ENCODE peak calls at places on chromosomes 6 and 20, in five cellular contexts. C is HCT116, E is osteoblast, X is H9, D is fibroblast of lung. A is an unnamed sample. For H3K79me2, the result is how much of the 10 kb centered on the place peaks cover.

GRCh38 chr20:31857861-31858835 is 12.2 kb downstream of the DUSP15 start:
- DNase-seq in C (no peak), E (no peak), X (no peak), D (no peak), A (no peak)

GRCh38 chr6:14804001-14804401 is 441.9 kb upstream of the JARID2 start:
- DNase-seq in C (no peak), E (no peak), X (no peak), D (no peak), A (no peak)

GRCh38 chr6:165820934-165821333 is 157.9 kb upstream of the PDE10A start:
- DNase-seq in C (no peak), E (no peak), X (no peak), D (no peak), A (no peak)

GRCh38 chr6:133159269-133159795 is 81.8 kb upstream of the EYA4 start:
- DNase-seq in C (no peak), E (no peak), X (no peak), D (no peak), A (no peak)

GRCh38 chr20:20391766-20392165 is 23.9 kb downstream of the INSM1 start:
- DNase-seq in C (no peak), E (peak), X (no peak), D (no peak), A (no peak)

GRCh38 chr6:47097092-47097945 is 55.2 kb upstream of the ADGRF1 start:
- DNase-seq in C (peak), E (peak), X (peak), D (peak), A (peak)

GRCh38 chr6:46340246-46340645 is 151.0 kb downstream of the RCAN2 start:
- DNase-seq in C (no peak), E (no peak), X (no peak), D (no peak), A (no peak)

GRCh38 chr6:90656325-90656724 is 69.5 kb upstream of the MAP3K7 start:
- DNase-seq in C (no peak), E (no peak), X (no peak), D (no peak), A (no peak)

GRCh38 chr6:80938131-80938530 is 814.4 kb downstream of the TENT5A start:
- DNase-seq in C (no peak), E (no peak), X (no peak), D (no peak), A (no peak)

GRCh38 chr6:166466178-166467122 is 83.7 kb upstream of the MPC1 start:
- DNase-seq in C (no peak), E (peak), X (no peak), D (peak), A (peak)

GRCh38 chr6:106014930-106015329 is 71.2 kb upstream of the PRDM1 start:
- DNase-seq in C (no peak), E (no peak), X (peak), D (no peak), A (no peak)

GRCh38 chr6:17986656-17987575 is 519 bp downstream of the KIF13A start:
- DNase-seq in C (no peak), E (peak), X (peak), D (peak), A (peak)

GRCh38 chr6:137165375-137166246 is 7.8 kb downstream of the IL22RA2 start:
- DNase-seq in C (peak), E (no peak), X (no peak), D (no peak), A (no peak)

GRCh38 chr20:9392892-9393857 is 121.2 kb upstream of the LAMP5 start:
- DNase-seq in C (peak), E (peak), X (peak), D (peak), A (peak)

GRCh38 chr6:1771324-1771723 is 161.6 kb downstream of the FOXC1 start:
- DNase-seq in C (no peak), E (no peak), X (no peak), D (peak), A (no peak)

GRCh38 chr6:127192911-127193503 is 73.7 kb upstream of the RNF146 start:
- DNase-seq in C (no peak), E (no peak), X (no peak), D (peak), A (no peak)

GRCh38 chr20:1866834-1867233 is 28.4 kb upstream of the SIRPA start:
- DNase-seq in C (no peak), E (no peak), X (no peak), D (no peak), A (no peak)

GRCh38 chr6:78910611-78911134 is 43.3 kb downstream of the IRAK1BP1 start:
- DNase-seq in C (no peak), E (peak), X (peak), D (peak), A (peak)

GRCh38 chr20:35302421-35303335 is 10.5 kb upstream of the FAM83C start:
- DNase-seq in C (no peak), E (peak), X (no peak), D (peak), A (peak)

GRCh38 chr20:13644010-13644409 is 5.3 kb upstream of the TASP1 start:
- DNase-seq in C (no peak), E (no peak), X (no peak), D (peak), A (no peak)

GRCh38 chr20:15176929-15177328 is 839.5 kb upstream of the FLRT3 start:
- DNase-seq in C (no peak), E (peak), X (no peak), D (no peak), A (no peak)

GRCh38 chr6:29661071-29661470 is 4.2 kb downstream of the MOG start:
- DNase-seq in C (no peak), E (no peak), X (peak), D (no peak), A (no peak)

GRCh38 chr6:40931927-40932326 is 107.1 kb downstream of the UNC5CL start:
- DNase-seq in C (no peak), E (peak), X (no peak), D (peak), A (no peak)

GRCh38 chr6:125213936-125214335 is 60.4 kb downstream of the TPD52L1 start:
- DNase-seq in C (no peak), E (peak), X (no peak), D (no peak), A (no peak)

GRCh38 chr20:35344354-35344837 is 52.2 kb upstream of the FAM83C start:
- DNase-seq in C (no peak), E (peak), X (no peak), D (peak), A (peak)

DNA sequence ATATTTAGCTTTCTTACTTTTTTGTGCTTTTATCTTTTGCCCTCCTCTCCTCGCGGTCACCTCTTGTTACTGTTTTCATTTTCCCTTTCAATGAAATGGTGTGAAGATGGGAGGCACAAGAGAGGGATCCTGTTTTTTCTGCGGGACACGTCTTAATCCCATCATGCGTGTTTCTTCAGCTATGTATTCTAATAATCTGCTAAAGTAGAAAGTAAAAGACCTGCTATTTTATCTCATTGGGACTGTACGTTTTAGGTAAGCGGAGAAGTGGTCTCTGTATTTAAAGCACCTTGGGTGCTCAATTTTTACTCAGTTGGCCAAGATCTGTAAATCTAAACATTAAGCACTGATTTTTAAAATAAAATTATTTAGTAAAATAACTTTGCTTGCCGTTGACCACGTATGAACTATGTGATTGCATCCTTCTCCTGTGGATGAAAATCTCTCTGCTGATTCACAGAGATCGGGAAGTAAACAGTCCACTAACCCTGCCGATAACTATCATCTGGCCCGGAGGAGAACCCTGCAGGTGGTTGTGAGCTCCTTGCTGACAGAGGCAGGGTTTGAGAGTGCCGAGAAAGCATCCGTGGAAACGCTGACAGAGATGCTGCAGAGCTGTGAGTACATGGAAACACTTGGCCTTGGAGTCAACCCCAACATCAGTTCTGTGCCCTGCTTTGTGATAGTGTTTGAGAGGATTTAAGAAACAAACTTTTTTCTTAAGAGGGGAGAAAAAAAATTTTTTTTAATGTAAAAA is 751 bp downstream of the TAF8 start:
- DNase-seq in C (no peak), E (no peak), X (no peak), D (no peak), A (no peak)
- H3K79me2 ChIP-seq in C (under half), E (under half), X (under half), D (under half), A (under half)

GRCh38 chr6:158255974-158256601 is 56.2 kb upstream of the TULP4 start:
- DNase-seq in C (no peak), E (no peak), X (no peak), D (no peak), A (no peak)

GRCh38 chr6:158251565-158251964 is 60.7 kb upstream of the TULP4 start:
- DNase-seq in C (no peak), E (no peak), X (no peak), D (no peak), A (no peak)

GRCh38 chr6:158255280-158255973 is 56.8 kb upstream of the TULP4 start:
- DNase-seq in C (no peak), E (no peak), X (no peak), D (no peak), A (no peak)

GRCh38 chr6:158256746-158257424 is 55.4 kb upstream of the TULP4 start:
- DNase-seq in C (no peak), E (no peak), X (no peak), D (no peak), A (no peak)

GRCh38 chr6:158253248-158253647 is 59.0 kb upstream of the TULP4 start:
- DNase-seq in C (no peak), E (no peak), X (no peak), D (no peak), A (no peak)
- H3K79me2 ChIP-seq in C (half or more), E (half or more), X (under half), D (under half), A (half or more)

DNA sequence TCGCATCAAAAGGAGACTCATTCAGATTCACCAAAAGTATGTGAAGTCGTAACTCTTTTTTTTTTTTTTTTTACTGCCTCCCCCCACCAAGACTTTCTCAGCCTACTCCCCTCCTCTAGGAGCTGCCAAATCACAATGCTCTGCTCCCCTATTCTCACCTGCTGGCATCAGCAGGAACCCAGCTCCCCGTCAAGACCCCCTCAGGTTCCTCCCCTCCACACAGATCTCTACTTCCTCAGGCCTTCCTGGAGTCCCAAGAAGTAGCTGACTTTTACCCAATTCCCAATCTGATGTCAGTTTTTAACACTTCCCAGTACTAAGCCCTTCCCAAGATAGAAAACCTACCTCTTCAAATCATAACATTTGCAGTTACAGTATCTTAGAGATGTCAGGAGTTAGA is 39.3 kb downstream of the ARHGAP18 start:
- DNase-seq in C (no peak), E (peak), X (no peak), D (no peak), A (no peak)
- H3K79me2 ChIP-seq in C (half or more), E (half or more), X (under half), D (half or more), A (half or more)

GRCh38 chr20:57207251-57207650 is 59.2 kb downstream of the BMP7 start:
- DNase-seq in C (no peak), E (peak), X (no peak), D (no peak), A (no peak)
- H3K79me2 ChIP-seq in C (under half), E (under half), X (under half), D (under half), A (under half)

GRCh38 chr6:157999100-158000051 is 17.7 kb downstream of the SYNJ2 start:
- DNase-seq in C (no peak), E (no peak), X (no peak), D (no peak), A (no peak)
- H3K79me2 ChIP-seq in C (half or more), E (half or more), X (under half), D (half or more), A (half or more)

GRCh38 chr6:43780293-43780692 is 10.3 kb downstream of the VEGFA start:
- DNase-seq in C (no peak), E (peak), X (no peak), D (no peak), A (no peak)

GRCh38 chr6:43781572-43781928 is 11.5 kb downstream of the VEGFA start:
- DNase-seq in C (no peak), E (no peak), X (no peak), D (no peak), A (no peak)

GRCh38 chr6:43780891-43781571 is 11.0 kb downstream of the VEGFA start:
- DNase-seq in C (no peak), E (peak), X (no peak), D (no peak), A (no peak)

GRCh38 chr6:43782764-43783513 is 12.9 kb downstream of the VEGFA start:
- DNase-seq in C (no peak), E (peak), X (no peak), D (no peak), A (no peak)

DNA sequence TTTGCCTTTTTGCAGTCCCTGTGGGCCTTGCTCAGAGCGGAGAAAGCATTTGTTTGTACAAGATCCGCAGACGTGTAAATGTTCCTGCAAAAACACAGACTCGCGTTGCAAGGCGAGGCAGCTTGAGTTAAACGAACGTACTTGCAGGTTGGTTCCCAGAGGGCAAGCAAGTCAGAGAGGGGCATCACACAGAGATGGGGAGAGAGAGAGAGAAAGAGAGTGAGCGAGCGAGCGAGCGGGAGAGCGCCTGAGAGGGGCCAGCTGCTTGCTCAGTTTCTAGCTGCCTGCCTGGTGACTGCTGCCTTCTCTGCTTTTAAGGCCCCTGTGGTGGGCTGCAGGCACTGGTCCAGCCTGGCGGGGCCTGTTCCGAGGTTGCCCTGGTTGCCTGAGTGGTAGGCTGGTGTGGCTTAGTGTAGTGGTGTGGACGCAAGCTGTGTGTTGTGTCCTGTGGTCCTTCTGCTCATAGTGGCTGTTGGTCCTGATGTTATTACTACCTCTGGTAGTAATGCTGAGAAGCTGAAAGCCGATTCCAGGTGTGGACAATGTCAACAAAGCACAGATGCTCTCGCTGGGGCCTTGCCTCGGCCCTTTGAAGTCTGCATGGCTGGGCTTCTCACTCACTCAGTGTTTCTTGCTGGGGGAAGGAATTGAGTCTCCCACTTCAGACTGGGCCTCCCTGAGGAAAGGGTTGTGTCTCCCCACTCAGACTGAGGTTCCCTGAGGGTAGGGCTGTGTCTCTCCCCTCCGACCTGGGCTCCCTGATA is 12.1 kb downstream of the VEGFA start:
- DNase-seq in C (no peak), E (peak), X (no peak), D (no peak), A (no peak)
- H3K79me2 ChIP-seq in C (under half), E (half or more), X (under half), D (half or more), A (under half)

GRCh38 chr6:85450578-85450884 is 648 bp downstream of the NT5E start:
- DNase-seq in C (no peak), E (no peak), X (no peak), D (peak), A (no peak)

GRCh38 chr6:85451586-85452306 is 1.9 kb downstream of the NT5E start:
- DNase-seq in C (no peak), E (peak), X (no peak), D (no peak), A (no peak)

GRCh38 chr6:85449388-85449817 is 480 bp upstream of the NT5E start:
- DNase-seq in C (no peak), E (peak), X (peak), D (peak), A (no peak)

GRCh38 chr6:85452441-85452881 is 2.6 kb downstream of the NT5E start:
- DNase-seq in C (no peak), E (peak), X (no peak), D (peak), A (no peak)

GRCh38 chr6:85449818-85450577 is at the start of gene NT5E:
- DNase-seq in C (no peak), E (peak), X (peak), D (peak), A (peak)
- H3K79me2 ChIP-seq in C (half or more), E (half or more), X (under half), D (half or more), A (under half)

GRCh38 chr20:23349338-23350006 is 1.1 kb upstream of the NXT1 start:
- DNase-seq in C (no peak), E (peak), X (peak), D (no peak), A (no peak)
- H3K79me2 ChIP-seq in C (under half), E (under half), X (under half), D (under half), A (under half)

GRCh38 chr6:75266716-75267291 is 17.8 kb downstream of the TMEM30A start:
- DNase-seq in C (no peak), E (peak), X (no peak), D (peak), A (peak)
- H3K79me2 ChIP-seq in C (half or more), E (half or more), X (under half), D (half or more), A (half or more)

DNA sequence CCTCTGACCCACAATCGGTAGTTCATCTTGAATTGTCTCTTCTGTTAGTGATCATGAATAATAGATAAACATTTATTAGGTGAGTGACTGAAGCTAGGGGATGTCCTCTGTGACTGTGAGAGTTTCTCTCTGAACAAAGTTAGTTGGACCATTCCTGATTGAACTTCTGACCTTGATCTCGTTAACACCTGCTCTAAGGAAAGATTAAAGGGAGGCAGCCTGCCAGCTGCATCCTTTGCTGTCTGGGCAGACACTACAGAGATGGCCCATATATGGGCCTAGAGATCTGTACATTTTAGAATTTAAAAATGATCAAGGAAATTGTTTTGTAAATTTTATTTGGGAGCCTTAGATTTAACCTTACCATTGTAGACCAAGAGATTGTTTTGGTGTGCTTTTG is 27.4 kb downstream of the MAPK14 start:
- DNase-seq in C (no peak), E (no peak), X (no peak), D (no peak), A (no peak)
- H3K79me2 ChIP-seq in C (under half), E (half or more), X (under half), D (under half), A (half or more)

A was measured in hepatocyte.